ENCODE peak calls at places on chromosomes 7 and 10, in ten cellular contexts. One of them, this sample, is unnamed.

GRCh38 chr10:74542077-74542476 is 284.3 kb upstream of the KAT6B start:
- DNase-seq in lower lobe of right lung: no peak
- DNase-seq in IMR-90: peak
- DNase-seq in right atrium auricular region: peak
- DNase-seq in omental fat pad: no peak
- DNase-seq in heart right ventricle: no peak
- DNase-seq in activated B cell treated with CpG ODN at 0.5 μM for 24 hours: no peak
- DNase-seq in fibroblast of pulmonary artery: peak
- DNase-seq in fibroblast of lung: peak
- DNase-seq in tibial nerve: peak
- DNase-seq in this sample: no peak

GRCh38 chr10:75476569-75476968 is 45.1 kb downstream of the LRMDA start:
- DNase-seq in heart right ventricle: no peak
- DNase-seq in tibial nerve: no peak
- DNase-seq in fibroblast of lung: no peak
- DNase-seq in fibroblast of pulmonary artery: no peak
- DNase-seq in IMR-90: no peak
- DNase-seq in lower lobe of right lung: no peak
- DNase-seq in activated B cell treated with CpG ODN at 0.5 μM for 24 hours: no peak
- DNase-seq in right atrium auricular region: no peak
- DNase-seq in omental fat pad: no peak
- DNase-seq in this sample: no peak

GRCh38 chr10:69860290-69860689 is 58.6 kb downstream of the COL13A1 start:
- DNase-seq in fibroblast of pulmonary artery: no peak
- DNase-seq in heart right ventricle: no peak
- DNase-seq in fibroblast of lung: no peak
- DNase-seq in omental fat pad: no peak
- DNase-seq in activated B cell treated with CpG ODN at 0.5 μM for 24 hours: no peak
- DNase-seq in IMR-90: no peak
- DNase-seq in tibial nerve: no peak
- DNase-seq in right atrium auricular region: no peak
- DNase-seq in lower lobe of right lung: no peak
- DNase-seq in this sample: no peak

GRCh38 chr10:31353574-31353973 is 34.6 kb downstream of the ZEB1 start:
- DNase-seq in fibroblast of pulmonary artery: peak
- DNase-seq in lower lobe of right lung: no peak
- DNase-seq in tibial nerve: no peak
- DNase-seq in omental fat pad: no peak
- DNase-seq in heart right ventricle: no peak
- DNase-seq in fibroblast of lung: peak
- DNase-seq in right atrium auricular region: no peak
- DNase-seq in IMR-90: peak
- DNase-seq in activated B cell treated with CpG ODN at 0.5 μM for 24 hours: no peak
- DNase-seq in this sample: no peak

GRCh38 chr7:105452085-105452484 is 63.4 kb upstream of the SRPK2 start:
- DNase-seq in right atrium auricular region: no peak
- DNase-seq in omental fat pad: no peak
- DNase-seq in activated B cell treated with CpG ODN at 0.5 μM for 24 hours: no peak
- DNase-seq in fibroblast of pulmonary artery: no peak
- DNase-seq in fibroblast of lung: no peak
- DNase-seq in IMR-90: no peak
- DNase-seq in lower lobe of right lung: no peak
- DNase-seq in heart right ventricle: no peak
- DNase-seq in tibial nerve: no peak
- DNase-seq in this sample: no peak

GRCh38 chr10:14645239-14645960 is 129.3 kb downstream of the FAM107B start:
- DNase-seq in fibroblast of lung: no peak
- DNase-seq in lower lobe of right lung: no peak
- DNase-seq in omental fat pad: no peak
- DNase-seq in fibroblast of pulmonary artery: no peak
- DNase-seq in IMR-90: no peak
- DNase-seq in tibial nerve: no peak
- DNase-seq in right atrium auricular region: no peak
- DNase-seq in heart right ventricle: no peak
- DNase-seq in activated B cell treated with CpG ODN at 0.5 μM for 24 hours: no peak
- DNase-seq in this sample: no peak

GRCh38 chr7:107966701-107967100 is 36.3 kb downstream of the LAMB1 start:
- DNase-seq in right atrium auricular region: no peak
- DNase-seq in omental fat pad: no peak
- DNase-seq in tibial nerve: no peak
- DNase-seq in fibroblast of lung: peak
- DNase-seq in IMR-90: peak
- DNase-seq in lower lobe of right lung: no peak
- DNase-seq in heart right ventricle: no peak
- DNase-seq in activated B cell treated with CpG ODN at 0.5 μM for 24 hours: no peak
- DNase-seq in fibroblast of pulmonary artery: peak
- DNase-seq in this sample: no peak

GRCh38 chr10:110190170-110190569 is 17.2 kb upstream of the MXI1 start:
- DNase-seq in tibial nerve: no peak
- DNase-seq in lower lobe of right lung: no peak
- DNase-seq in heart right ventricle: no peak
- DNase-seq in activated B cell treated with CpG ODN at 0.5 μM for 24 hours: no peak
- DNase-seq in fibroblast of pulmonary artery: no peak
- DNase-seq in fibroblast of lung: no peak
- DNase-seq in IMR-90: no peak
- DNase-seq in omental fat pad: no peak
- DNase-seq in right atrium auricular region: peak
- DNase-seq in this sample: no peak

GRCh38 chr7:25216837-25217236 is 11.4 kb downstream of the NPVF start:
- DNase-seq in omental fat pad: no peak
- DNase-seq in activated B cell treated with CpG ODN at 0.5 μM for 24 hours: no peak
- DNase-seq in IMR-90: peak
- DNase-seq in right atrium auricular region: no peak
- DNase-seq in fibroblast of pulmonary artery: peak
- DNase-seq in tibial nerve: no peak
- DNase-seq in lower lobe of right lung: no peak
- DNase-seq in fibroblast of lung: peak
- DNase-seq in heart right ventricle: no peak
- DNase-seq in this sample: no peak

GRCh38 chr7:137981668-137982067 is 20.2 kb downstream of the CREB3L2 start:
- DNase-seq in lower lobe of right lung: no peak
- DNase-seq in right atrium auricular region: no peak
- DNase-seq in tibial nerve: no peak
- DNase-seq in activated B cell treated with CpG ODN at 0.5 μM for 24 hours: no peak
- DNase-seq in IMR-90: no peak
- DNase-seq in fibroblast of lung: no peak
- DNase-seq in fibroblast of pulmonary artery: no peak
- DNase-seq in heart right ventricle: no peak
- DNase-seq in omental fat pad: no peak
- DNase-seq in this sample: no peak

GRCh38 chr7:159027803-159028455 is 116.7 kb downstream of the VIPR2 start:
- DNase-seq in tibial nerve: peak
- DNase-seq in IMR-90: no peak
- DNase-seq in fibroblast of lung: no peak
- DNase-seq in right atrium auricular region: peak
- DNase-seq in fibroblast of pulmonary artery: no peak
- DNase-seq in heart right ventricle: no peak
- DNase-seq in lower lobe of right lung: no peak
- DNase-seq in activated B cell treated with CpG ODN at 0.5 μM for 24 hours: no peak
- DNase-seq in omental fat pad: no peak
- DNase-seq in this sample: peak

GRCh38 chr7:119929891-119930290 is 343.1 kb upstream of the KCND2 start:
- DNase-seq in right atrium auricular region: no peak
- DNase-seq in fibroblast of pulmonary artery: no peak
- DNase-seq in tibial nerve: no peak
- DNase-seq in fibroblast of lung: peak
- DNase-seq in lower lobe of right lung: no peak
- DNase-seq in IMR-90: no peak
- DNase-seq in activated B cell treated with CpG ODN at 0.5 μM for 24 hours: no peak
- DNase-seq in omental fat pad: no peak
- DNase-seq in heart right ventricle: no peak
- DNase-seq in this sample: no peak

GRCh38 chr7:119931230-119931824 is 341.6 kb upstream of the KCND2 start:
- DNase-seq in activated B cell treated with CpG ODN at 0.5 μM for 24 hours: no peak
- DNase-seq in heart right ventricle: no peak
- DNase-seq in omental fat pad: no peak
- DNase-seq in fibroblast of lung: no peak
- DNase-seq in right atrium auricular region: no peak
- DNase-seq in fibroblast of pulmonary artery: no peak
- DNase-seq in tibial nerve: no peak
- DNase-seq in lower lobe of right lung: no peak
- DNase-seq in IMR-90: no peak
- DNase-seq in this sample: no peak

GRCh38 chr7:119936876-119937275 is 336.1 kb upstream of the KCND2 start:
- DNase-seq in tibial nerve: no peak
- DNase-seq in IMR-90: no peak
- DNase-seq in activated B cell treated with CpG ODN at 0.5 μM for 24 hours: no peak
- DNase-seq in right atrium auricular region: no peak
- DNase-seq in lower lobe of right lung: no peak
- DNase-seq in fibroblast of lung: no peak
- DNase-seq in heart right ventricle: no peak
- DNase-seq in omental fat pad: no peak
- DNase-seq in fibroblast of pulmonary artery: no peak
- DNase-seq in this sample: no peak

GRCh38 chr7:119937745-119938144 is 335.2 kb upstream of the KCND2 start:
- DNase-seq in fibroblast of lung: no peak
- DNase-seq in tibial nerve: no peak
- DNase-seq in omental fat pad: no peak
- DNase-seq in IMR-90: no peak
- DNase-seq in fibroblast of pulmonary artery: no peak
- DNase-seq in lower lobe of right lung: no peak
- DNase-seq in heart right ventricle: no peak
- DNase-seq in activated B cell treated with CpG ODN at 0.5 μM for 24 hours: no peak
- DNase-seq in right atrium auricular region: no peak
- DNase-seq in this sample: no peak

GRCh38 chr7:119935418-119936025 is 337.5 kb upstream of the KCND2 start:
- DNase-seq in fibroblast of pulmonary artery: peak
- DNase-seq in lower lobe of right lung: no peak
- DNase-seq in fibroblast of lung: peak
- DNase-seq in tibial nerve: no peak
- DNase-seq in heart right ventricle: no peak
- DNase-seq in omental fat pad: no peak
- DNase-seq in IMR-90: peak
- DNase-seq in activated B cell treated with CpG ODN at 0.5 μM for 24 hours: no peak
- DNase-seq in right atrium auricular region: no peak
- DNase-seq in this sample: no peak
- TF ChIP-seq CTCF in fibroblast of pulmonary artery: peak
- TF ChIP-seq CTCF in lower lobe of right lung: peak
- TF ChIP-seq CTCF in fibroblast of lung: no peak
- TF ChIP-seq CTCF in tibial nerve: no peak
- TF ChIP-seq CTCF in heart right ventricle: peak
- TF ChIP-seq CTCF in omental fat pad: no peak
- TF ChIP-seq CTCF in IMR-90: peak
- TF ChIP-seq CTCF in activated B cell treated with CpG ODN at 0.5 μM for 24 hours: no peak
- TF ChIP-seq CTCF in right atrium auricular region: peak
- TF ChIP-seq CTCF in this sample: peak

DNA sequence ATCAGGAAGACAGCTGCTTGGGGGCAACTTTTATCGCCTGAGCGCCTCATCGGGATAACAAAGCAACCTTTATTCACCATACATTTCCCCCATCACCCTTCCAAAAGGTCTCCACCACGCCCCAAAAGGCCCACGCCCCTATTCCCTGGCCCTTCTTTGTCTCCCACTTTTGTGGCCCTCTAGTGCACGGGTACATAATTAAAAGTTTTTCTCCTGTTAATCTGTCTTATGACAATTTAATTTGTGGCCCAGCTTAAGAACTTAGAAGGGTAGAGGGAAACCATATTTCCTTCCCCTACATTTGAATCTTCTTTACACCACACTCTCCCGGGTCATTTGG is 643 bp downstream of the RP9 start:
- DNase-seq in fibroblast of pulmonary artery: no peak
- DNase-seq in heart right ventricle: no peak
- DNase-seq in IMR-90: no peak
- DNase-seq in right atrium auricular region: no peak
- DNase-seq in tibial nerve: no peak
- DNase-seq in omental fat pad: no peak
- DNase-seq in fibroblast of lung: peak
- DNase-seq in activated B cell treated with CpG ODN at 0.5 μM for 24 hours: no peak
- DNase-seq in lower lobe of right lung: no peak
- DNase-seq in this sample: no peak
- TF ChIP-seq CTCF in fibroblast of pulmonary artery: peak
- TF ChIP-seq CTCF in heart right ventricle: no peak
- TF ChIP-seq CTCF in IMR-90: no peak
- TF ChIP-seq CTCF in right atrium auricular region: no peak
- TF ChIP-seq CTCF in tibial nerve: no peak
- TF ChIP-seq CTCF in omental fat pad: no peak
- TF ChIP-seq CTCF in fibroblast of lung: no peak
- TF ChIP-seq CTCF in activated B cell treated with CpG ODN at 0.5 μM for 24 hours: no peak
- TF ChIP-seq CTCF in lower lobe of right lung: no peak
- TF ChIP-seq CTCF in this sample: no peak

DNA sequence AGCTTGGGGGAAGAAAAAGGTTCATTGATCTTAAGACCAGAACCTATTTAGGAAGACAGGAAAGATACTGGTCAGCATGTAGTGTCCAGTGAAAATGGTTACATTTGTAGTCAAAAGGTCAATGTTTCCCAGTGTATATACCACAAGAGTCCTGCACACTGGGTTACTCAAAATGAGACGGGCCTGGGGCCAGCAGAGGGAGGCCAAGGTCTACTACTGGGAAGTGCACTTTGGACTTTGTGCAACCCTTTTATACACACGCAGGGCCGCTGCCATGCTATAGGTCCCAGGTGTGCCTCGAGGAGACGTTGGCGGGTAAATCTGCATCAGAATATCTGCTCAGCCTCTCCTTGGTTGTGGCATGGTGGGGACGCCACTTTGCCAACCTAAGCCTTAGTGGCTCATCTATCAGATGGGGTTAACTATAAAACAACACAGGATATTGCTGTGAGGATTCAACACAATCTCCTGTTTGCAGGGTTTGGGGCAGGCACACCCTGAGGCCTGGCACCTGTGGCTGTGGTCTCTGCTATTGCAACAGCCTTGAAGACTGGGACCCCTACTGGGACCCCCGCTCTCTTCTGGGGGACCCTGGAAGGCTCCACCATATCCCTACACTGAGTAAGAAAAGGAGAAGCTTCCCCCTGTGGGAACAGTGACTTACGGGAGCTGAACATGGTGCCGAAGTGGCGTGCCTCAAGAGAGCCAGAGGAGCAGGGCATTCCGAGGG is 19.7 kb downstream of the CLRN3 start:
- DNase-seq in lower lobe of right lung: no peak
- DNase-seq in fibroblast of pulmonary artery: peak
- DNase-seq in IMR-90: no peak
- DNase-seq in activated B cell treated with CpG ODN at 0.5 μM for 24 hours: no peak
- DNase-seq in omental fat pad: no peak
- DNase-seq in right atrium auricular region: peak
- DNase-seq in tibial nerve: no peak
- DNase-seq in heart right ventricle: no peak
- DNase-seq in fibroblast of lung: peak
- DNase-seq in this sample: no peak
- TF ChIP-seq CTCF in lower lobe of right lung: no peak
- TF ChIP-seq CTCF in fibroblast of pulmonary artery: peak
- TF ChIP-seq CTCF in IMR-90: no peak
- TF ChIP-seq CTCF in activated B cell treated with CpG ODN at 0.5 μM for 24 hours: no peak
- TF ChIP-seq CTCF in omental fat pad: no peak
- TF ChIP-seq CTCF in right atrium auricular region: no peak
- TF ChIP-seq CTCF in tibial nerve: peak
- TF ChIP-seq CTCF in heart right ventricle: no peak
- TF ChIP-seq CTCF in fibroblast of lung: no peak
- TF ChIP-seq CTCF in this sample: no peak

DNA sequence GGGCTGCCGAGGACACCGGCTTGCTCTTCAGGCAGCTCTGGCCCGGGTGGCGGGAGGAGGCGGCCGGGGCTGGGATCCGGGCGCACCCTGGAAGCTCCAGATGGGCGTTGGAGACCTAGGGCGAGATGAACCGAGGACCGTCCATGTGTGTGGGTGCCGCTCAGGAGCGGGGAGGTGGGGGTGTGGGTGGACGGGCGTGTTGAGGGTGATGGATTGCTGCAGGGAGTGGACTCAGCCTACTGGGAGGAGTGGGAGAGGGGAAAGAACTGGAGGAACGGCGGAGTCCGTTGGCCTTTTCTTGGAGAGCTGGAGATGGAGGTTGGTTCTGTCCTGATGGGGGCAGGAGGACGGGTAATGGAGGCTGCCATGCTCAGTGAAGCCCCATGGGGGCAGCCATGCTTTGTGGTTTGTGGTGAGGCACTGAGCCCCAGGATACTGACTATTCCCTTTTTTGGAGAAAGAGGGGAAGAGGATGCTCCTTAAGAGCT is 27.1 kb downstream of the HIF1AN start:
- DNase-seq in fibroblast of pulmonary artery: peak
- DNase-seq in lower lobe of right lung: no peak
- DNase-seq in heart right ventricle: no peak
- DNase-seq in right atrium auricular region: no peak
- DNase-seq in fibroblast of lung: peak
- DNase-seq in tibial nerve: no peak
- DNase-seq in activated B cell treated with CpG ODN at 0.5 μM for 24 hours: no peak
- DNase-seq in omental fat pad: no peak
- DNase-seq in IMR-90: peak
- DNase-seq in this sample: no peak
- TF ChIP-seq CTCF in fibroblast of pulmonary artery: peak
- TF ChIP-seq CTCF in lower lobe of right lung: no peak
- TF ChIP-seq CTCF in heart right ventricle: no peak
- TF ChIP-seq CTCF in right atrium auricular region: peak
- TF ChIP-seq CTCF in fibroblast of lung: peak
- TF ChIP-seq CTCF in tibial nerve: no peak
- TF ChIP-seq CTCF in activated B cell treated with CpG ODN at 0.5 μM for 24 hours: no peak
- TF ChIP-seq CTCF in omental fat pad: no peak
- TF ChIP-seq CTCF in IMR-90: peak
- TF ChIP-seq CTCF in this sample: peak

This sample was measured in chondrocyte.